ENCODE peak calls at places on chromosomes 5 and 9, in five cellular contexts. F is dorsolateral prefrontal cortex, U is Calu3, Y is IMR-90, K is bronchial epithelial cell. O is an unnamed sample.

GRCh38 chr9:29514336-29514735 is 1941.1 kb upstream of the C9orf72 start:
- DNase-seq in U (no peak), K (no peak), Y (no peak), F (peak), O (no peak)

GRCh38 chr5:54282876-54283275 is 27.5 kb downstream of the ARL15 start:
- DNase-seq in U (no peak), Y (no peak), F (no peak), K (no peak), O (no peak)

GRCh38 chr5:111681791-111682190 is 75.2 kb downstream of the NREP start:
- DNase-seq in F (no peak), K (no peak), U (no peak), Y (peak), O (no peak)

GRCh38 chr5:17365756-17366155 is 132.3 kb upstream of the TAF11L2 start:
- DNase-seq in F (no peak), K (no peak), Y (peak), U (no peak), O (no peak)

GRCh38 chr9:110049699-110050450 is 158.1 kb downstream of the C9orf152 start:
- DNase-seq in K (no peak), F (no peak), Y (no peak), U (peak), O (no peak)

GRCh38 chr9:75909776-75910175 is 19.3 kb downstream of the PCSK5 start:
- DNase-seq in U (no peak), Y (no peak), F (no peak), K (no peak), O (no peak)

GRCh38 chr9:109996936-109997580 is 210.9 kb downstream of the C9orf152 start:
- DNase-seq in K (peak), U (no peak), F (no peak), Y (no peak), O (peak)

GRCh38 chr9:89714316-89714715 is 109.5 kb downstream of the GADD45G start:
- DNase-seq in F (no peak), Y (no peak), K (peak), U (no peak), O (peak)

GRCh38 chr5:120017523-120017922 is 388.2 kb downstream of the FAM170A start:
- DNase-seq in F (no peak), Y (peak), U (no peak), K (peak), O (peak)

GRCh38 chr5:159452480-159453167 is 122.3 kb upstream of the IL12B start:
- DNase-seq in Y (no peak), F (no peak), K (no peak), U (no peak), O (no peak)

GRCh38 chr5:154437281-154437965 is 8.4 kb upstream of the SAP30L start:
- DNase-seq in Y (no peak), U (no peak), F (no peak), K (peak), O (no peak)

GRCh38 chr9:35518212-35518917 is 28.5 kb downstream of the RUSC2 start:
- DNase-seq in K (peak), U (peak), F (no peak), Y (peak), O (peak)

GRCh38 chr9:109166771-109167601 is at the start of gene FRRS1L:
- DNase-seq in K (no peak), U (no peak), Y (no peak), F (peak), O (no peak)

GRCh38 chr5:8114597-8115266 is 245.8 kb downstream of the MTRR start:
- DNase-seq in Y (no peak), F (no peak), U (no peak), K (no peak), O (no peak)

GRCh38 chr5:136020383-136021015 is 8.3 kb upstream of the TGFBI start:
- DNase-seq in U (peak), Y (peak), K (peak), F (no peak), O (peak)

GRCh38 chr5:136020001-136020382 is 8.8 kb upstream of the TGFBI start:
- DNase-seq in K (no peak), U (no peak), F (no peak), Y (no peak), O (no peak)

GRCh38 chr5:136021016-136021405 is 7.8 kb upstream of the TGFBI start:
- DNase-seq in U (peak), Y (peak), F (no peak), K (peak), O (peak)

GRCh38 chr5:136016945-136017530 is 11.8 kb upstream of the TGFBI start:
- DNase-seq in U (peak), F (peak), K (peak), Y (peak), O (peak)

DNA sequence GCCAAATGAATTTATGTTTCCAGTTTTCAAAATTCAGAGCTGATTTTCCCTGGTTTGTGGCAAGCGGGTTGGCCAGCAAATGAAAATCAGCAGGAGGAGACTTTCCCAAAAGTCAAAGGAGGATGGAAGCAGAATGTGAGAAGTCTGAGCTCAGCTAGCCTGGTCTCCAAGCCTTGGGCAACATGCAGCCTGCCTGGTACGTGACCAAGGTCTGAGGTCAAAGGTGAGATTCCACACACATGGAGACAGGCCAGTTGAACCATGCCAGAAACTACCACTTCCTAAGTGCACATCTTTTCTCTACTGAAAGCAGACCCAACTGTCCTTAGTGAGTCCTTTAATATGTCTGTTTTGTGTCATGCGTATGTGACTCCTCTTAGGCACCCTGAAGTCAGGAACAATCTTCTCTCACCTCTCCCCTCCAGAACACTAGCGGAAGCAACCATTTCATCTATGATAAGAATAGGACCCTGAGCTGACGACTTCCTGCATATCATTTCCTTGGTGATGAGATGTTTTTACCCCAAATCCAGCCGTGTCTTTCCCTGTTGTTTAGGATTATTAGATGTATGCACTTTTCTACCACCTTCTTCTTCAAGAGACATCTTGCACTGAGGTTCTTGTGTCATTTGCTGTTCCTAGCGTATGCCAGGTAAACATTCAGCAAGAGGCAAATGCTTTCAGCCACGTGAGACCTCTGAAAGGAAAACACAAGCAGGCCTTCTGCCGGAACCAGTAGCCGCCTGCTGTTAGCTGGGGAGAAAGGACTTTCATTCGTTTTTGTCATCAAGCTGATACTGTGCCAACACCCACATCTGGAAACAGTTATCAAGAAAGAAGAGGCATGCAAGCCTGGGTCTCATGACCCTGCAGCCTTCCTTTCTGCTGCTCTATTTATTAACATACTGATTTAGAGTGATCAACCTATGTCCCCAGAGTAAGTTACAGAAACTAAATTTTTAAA is 9.7 kb upstream of the TGFBI start:
- DNase-seq in F (no peak), K (peak), U (no peak), Y (peak), O (peak)
- TF ChIP-seq CTCF in F (no peak), K (no peak), U (no peak), Y (peak), O (peak)

GRCh38 chr9:83523684-83524083 is 14.5 kb downstream of the FRMD3 start:
- DNase-seq in U (no peak), F (no peak), K (no peak), Y (no peak), O (no peak)
- TF ChIP-seq CTCF in U (no peak), F (no peak), K (no peak), Y (no peak), O (no peak)

GRCh38 chr5:466661-467310 is 23.8 kb downstream of the EXOC3 start:
- DNase-seq in U (no peak), K (no peak), F (peak), Y (no peak), O (no peak)
- TF ChIP-seq CTCF in U (no peak), K (no peak), F (no peak), Y (no peak), O (no peak)

DNA sequence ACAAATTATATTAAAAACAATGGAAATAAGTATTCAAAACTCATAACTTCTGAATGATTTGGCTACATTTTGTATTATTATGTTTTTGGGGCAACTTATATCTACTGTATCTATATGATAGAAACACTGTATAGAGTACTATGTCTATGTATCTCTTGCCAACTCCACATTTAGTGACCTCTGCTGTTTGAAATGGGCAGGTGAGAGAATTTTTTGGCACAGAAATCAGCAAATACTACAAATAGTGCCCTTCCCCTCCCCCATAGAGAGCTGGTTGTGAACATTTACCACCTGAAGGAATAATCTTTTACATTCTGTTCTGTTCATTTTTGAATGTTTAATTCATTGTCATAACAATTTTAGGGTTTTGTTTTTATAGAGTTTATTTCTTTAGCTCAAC is 545.3 kb downstream of the PDE4D start:
- DNase-seq in F (no peak), K (peak), Y (no peak), U (peak), O (peak)
- TF ChIP-seq CTCF in F (no peak), K (no peak), Y (no peak), U (no peak), O (peak)

GRCh38 chr9:97638666-97639065 is 5.0 kb downstream of the NCBP1 start:
- DNase-seq in K (no peak), F (no peak), U (no peak), Y (no peak), O (peak)
- TF ChIP-seq CTCF in K (no peak), F (no peak), U (no peak), Y (no peak), O (no peak)

GRCh38 chr9:132768932-132769894 is 98.9 kb downstream of the GTF3C4 start:
- DNase-seq in U (peak), Y (peak), K (peak), F (no peak), O (no peak)
- TF ChIP-seq CTCF in U (peak), Y (peak), K (peak), F (no peak), O (peak)

DNA sequence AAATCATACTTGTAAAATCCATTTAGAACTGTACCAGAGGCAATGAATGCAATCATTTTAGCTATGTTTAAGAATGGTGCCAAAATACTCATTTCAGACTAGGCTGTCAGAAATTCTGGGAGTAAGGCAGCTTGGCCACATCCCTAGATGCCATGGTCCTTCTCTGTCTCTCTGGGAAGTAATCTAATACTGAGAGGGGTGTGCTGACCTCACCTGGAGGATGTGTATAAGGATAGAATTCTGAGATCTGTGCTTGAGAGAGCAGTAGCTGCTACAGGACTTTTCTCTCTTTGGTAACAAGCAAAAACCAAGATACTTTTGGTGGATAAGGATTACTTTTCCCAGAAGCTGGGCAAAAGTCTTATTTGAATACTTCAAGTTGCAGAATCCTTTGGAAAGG is 68.1 kb upstream of the MRPS30 start:
- DNase-seq in Y (no peak), F (no peak), K (no peak), U (no peak), O (no peak)
- TF ChIP-seq CTCF in Y (no peak), F (no peak), K (no peak), U (no peak), O (no peak)

GRCh38 chr9:106862115-106862945 is 636 bp upstream of the ZNF462 start:
- DNase-seq in Y (peak), K (peak), F (no peak), U (peak), O (peak)
- TF ChIP-seq CTCF in Y (peak), K (peak), F (peak), U (no peak), O (peak)

DNA sequence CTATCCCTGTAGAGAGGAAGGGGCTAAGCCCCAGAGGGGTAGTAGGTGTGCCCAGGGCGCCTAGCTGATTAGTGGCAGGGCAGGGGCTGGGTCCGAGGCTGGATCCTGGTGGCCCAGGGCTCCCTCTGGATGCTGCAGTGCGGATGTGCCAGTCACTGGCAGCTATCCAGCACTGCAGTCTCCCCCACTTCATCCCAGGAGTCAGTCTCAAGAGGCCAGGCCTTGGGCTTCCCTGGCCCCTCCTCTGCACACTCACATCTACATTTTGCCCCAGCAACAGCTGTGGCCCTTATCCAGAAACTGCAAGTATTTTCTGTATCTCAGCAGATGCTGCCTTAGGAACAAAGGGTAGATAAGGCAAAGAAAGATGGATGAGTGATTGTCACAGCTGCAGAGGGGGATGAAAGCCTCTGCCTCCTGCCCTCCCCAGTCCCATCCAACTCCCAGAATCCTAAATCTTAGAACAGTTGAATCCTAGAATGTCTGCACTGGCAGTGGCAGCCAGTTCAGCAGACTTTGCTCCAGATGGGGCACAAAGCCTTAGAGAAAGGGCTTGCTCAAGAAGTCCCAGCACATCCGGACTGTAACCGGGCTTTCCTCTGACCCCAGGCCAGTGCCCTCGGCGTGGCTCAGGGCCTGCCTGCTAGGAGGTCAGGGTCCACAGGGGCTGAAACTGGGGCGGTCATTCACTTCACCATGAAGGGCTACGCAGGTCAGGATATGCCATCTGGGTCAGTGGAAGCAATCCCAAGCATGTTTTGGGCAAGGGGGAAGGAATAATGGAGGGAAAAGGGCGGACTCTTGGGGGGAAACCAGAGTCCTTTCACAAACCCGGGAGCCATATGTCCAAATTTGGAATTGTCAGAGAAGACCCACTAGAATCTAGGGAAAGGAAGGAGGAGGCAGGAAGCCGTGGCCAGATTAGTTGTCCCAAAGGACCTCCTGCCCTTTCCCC is 1.5 kb downstream of the ANXA6 start:
- DNase-seq in K (no peak), Y (peak), U (no peak), F (peak), O (no peak)
- TF ChIP-seq CTCF in K (no peak), Y (no peak), U (no peak), F (no peak), O (no peak)

O was measured in MCF 10A.